ENCODE peak calls at places on chromosome 9, in six cellular contexts. X is NCI-H460, G is ELR, D is GDM1, R is cardiac fibroblast, W is aorta. K is an unnamed sample.

GRCh38 chr9:122144836-122145235 is 14.7 kb downstream of the NDUFA8 start:
- DNase-seq in R (peak; percentile 25), X (no peak), G (peak; percentile 26), W (no peak), D (no peak), K (no peak)

GRCh38 chr9:16832101-16832500 is 38.4 kb downstream of the BNC2 start:
- DNase-seq in G (no peak), D (no peak), R (no peak), X (no peak), W (no peak), K (no peak)

GRCh38 chr9:114482602-114483001 is 22.7 kb downstream of the WHRN start:
- DNase-seq in G (no peak), R (no peak), D (peak; percentile 28), W (no peak), X (no peak), K (no peak)

GRCh38 chr9:89865357-89865756 is 260.5 kb downstream of the GADD45G start:
- DNase-seq in R (no peak), G (no peak), W (no peak), D (no peak), X (no peak), K (no peak)

GRCh38 chr9:91690540-91691249 is 259.3 kb downstream of the ROR2 start:
- DNase-seq in G (no peak), D (no peak), W (no peak), X (no peak), R (peak; percentile 23), K (no peak)

GRCh38 chr9:82363236-82363635 is 374.7 kb downstream of the SPATA31D1 start:
- DNase-seq in W (no peak), R (no peak), X (no peak), G (no peak), D (no peak), K (no peak)

GRCh38 chr9:79610019-79610760 is 38.4 kb downstream of the TLE4 start:
- DNase-seq in R (peak; percentile 14), G (no peak), X (no peak), D (no peak), W (no peak), K (no peak)

GRCh38 chr9:72473474-72474241 is 47.8 kb upstream of the TMC1 start:
- DNase-seq in X (no peak), W (no peak), R (peak; percentile 83), G (peak; percentile 84), D (no peak), K (no peak)

GRCh38 chr9:132511191-132511999 is 71.0 kb upstream of the BARHL1 start:
- DNase-seq in D (no peak), X (no peak), G (no peak), R (no peak), W (no peak), K (no peak)

GRCh38 chr9:21966140-21966851 is 27.9 kb downstream of the CDKN2A start:
- DNase-seq in X (no peak), R (no peak), D (no peak), W (no peak), G (no peak), K (no peak)

GRCh38 chr9:78437721-78438610 is 141.0 kb downstream of the PSAT1 start:
- DNase-seq in W (no peak), G (no peak), X (no peak), R (no peak), D (no peak), K (no peak)

GRCh38 chr9:35258665-35259474 is 97.1 kb downstream of the UNC13B start:
- DNase-seq in R (peak; percentile 87), X (peak; percentile 65), D (peak; percentile 18), G (peak; percentile 80), W (peak; percentile 77), K (no peak)

GRCh38 chr9:79155308-79155707 is 416.5 kb upstream of the TLE4 start:
- DNase-seq in R (no peak), X (no peak), D (no peak), G (no peak), W (no peak), K (no peak)

GRCh38 chr9:37916471-37917314 is 12.8 kb upstream of the SLC25A51 start:
- DNase-seq in R (peak; percentile 31), W (no peak), D (no peak), X (no peak), G (no peak), K (no peak)

GRCh38 chr9:108963459-108964143 is 29.4 kb downstream of the ABITRAM start:
- DNase-seq in X (no peak), D (no peak), W (no peak), R (peak; percentile 22), G (no peak), K (no peak)

GRCh38 chr9:98479967-98480847 is 224.8 kb upstream of the TBC1D2 start:
- DNase-seq in W (no peak), G (peak; percentile 49), D (no peak), R (peak; percentile 65), X (no peak), K (no peak)

GRCh38 chr9:71814805-71815204 is 46.5 kb upstream of the CEMIP2 start:
- DNase-seq in R (peak; percentile 49), G (no peak), D (no peak), X (no peak), W (no peak), K (no peak)

GRCh38 chr9:133488686-133489252 is 9.9 kb upstream of the SLC2A6 start:
- DNase-seq in R (no peak), X (no peak), W (peak; percentile 30), D (no peak), G (no peak), K (no peak)

GRCh38 chr9:34454571-34455065 is 3.8 kb downstream of the FAM219A start:
- DNase-seq in G (peak; percentile 88), R (peak; percentile 86), D (no peak), W (no peak), X (no peak), K (no peak)

GRCh38 chr9:126154182-126154827 is 172.3 kb upstream of the MVB12B start:
- DNase-seq in R (no peak), X (no peak), G (no peak), D (no peak), W (no peak), K (no peak)

GRCh38 chr9:125189011-125189360 is 617 bp downstream of the PPP6C start:
- DNase-seq in G (peak; percentile 38), D (no peak), W (peak; percentile 66), R (peak; percentile 12), X (no peak), K (no peak)

GRCh38 chr9:112443200-112443599 is 43.4 kb upstream of the KIAA1958 start:
- DNase-seq in X (peak; percentile 9), W (no peak), R (peak; percentile 44), D (no peak), G (peak; percentile 36), K (no peak)

GRCh38 chr9:109467936-109468335 is 30.2 kb downstream of the PTPN3 start:
- DNase-seq in R (peak; percentile 64), X (no peak), G (peak; percentile 14), D (peak; percentile 23), W (no peak), K (no peak)

GRCh38 chr9:131140112-131140511 is 14.7 kb downstream of the NUP214 start:
- DNase-seq in W (no peak), X (no peak), D (no peak), G (no peak), R (no peak), K (no peak)

GRCh38 chr9:114264806-114265550 is 57.9 kb upstream of the ORM1 start:
- DNase-seq in W (no peak), R (no peak), D (no peak), X (no peak), G (no peak), K (no peak)

GRCh38 chr9:111167341-111167740 is 129.1 kb upstream of the LPAR1 start:
- DNase-seq in D (no peak), R (no peak), W (no peak), X (no peak), G (no peak), K (no peak)

GRCh38 chr9:106755727-106756126 is 107.2 kb upstream of the ZNF462 start:
- DNase-seq in X (no peak), D (no peak), W (no peak), R (no peak), G (no peak), K (no peak)

GRCh38 chr9:136608331-136609159 is 54.2 kb upstream of the EGFL7 start:
- DNase-seq in X (no peak), R (no peak), D (no peak), W (no peak), G (no peak), K (no peak)

GRCh38 chr9:81827616-81828296 is 100.5 kb upstream of the SPATA31D4 start:
- DNase-seq in X (no peak), R (no peak), G (no peak), D (no peak), W (no peak), K (no peak)

GRCh38 chr9:138099803-138100598 is 222.4 kb downstream of the CACNA1B start:
- DNase-seq in G (no peak), D (no peak), X (no peak), R (no peak), W (no peak), K (no peak)

GRCh38 chr9:5448461-5448860 is 1.9 kb upstream of the CD274 start:
- DNase-seq in D (no peak), X (no peak), W (no peak), G (no peak), R (no peak), K (no peak)

GRCh38 chr9:37938121-37938906 is 34.4 kb upstream of the SLC25A51 start:
- DNase-seq in X (no peak), G (peak; percentile 96), W (peak; percentile 65), R (peak; percentile 75), D (no peak), K (no peak)

GRCh38 chr9:4226331-4227250 is 73.3 kb downstream of the GLIS3 start:
- DNase-seq in W (no peak), D (peak; percentile 1), R (no peak), G (no peak), X (peak; percentile 53), K (no peak)

GRCh38 chr9:4573634-4574391 is 83.5 kb downstream of the SLC1A1 start:
- DNase-seq in R (no peak), X (no peak), D (no peak), G (no peak), W (no peak), K (no peak)